ENCODE peak calls at places on chromosomes 13 and 19, in seven cellular contexts. J is AG10803, G is fibroblast of the aortic adventitia, S is uterus, D is lung, Y is mesendoderm, H is fibroblast of mammary gland. V is an unnamed sample.

GRCh38 chr13:31394491-31394890 is 194.7 kb downstream of the B3GLCT start:
- DNase-seq in J (peak; percentile 22), G (no peak), S (no peak), D (no peak), Y (no peak), H (no peak), V (no peak)

GRCh38 chr13:29452773-29453574 is 142.5 kb downstream of the SLC7A1 start:
- DNase-seq in J (peak; percentile 79), G (peak; percentile 54), S (no peak), D (no peak), Y (no peak), H (peak; percentile 28), V (no peak)

GRCh38 chr13:46795321-46795720 is 1.6 kb downstream of the ESD start:
- DNase-seq in J (no peak), G (no peak), S (no peak), D (no peak), Y (peak; percentile 36), H (peak; percentile 32), V (no peak)

GRCh38 chr13:33262554-33262953 is 23.0 kb downstream of the STARD13 start:
- DNase-seq in J (no peak), G (no peak), S (no peak), D (no peak), Y (no peak), H (no peak), V (no peak)

GRCh38 chr19:13234518-13234917 is 84.3 kb downstream of the IER2 start:
- DNase-seq in J (peak; percentile 24), G (peak; percentile 31), S (peak; percentile 24), D (peak; percentile 35), Y (peak; percentile 81), H (peak; percentile 27), V (no peak)

GRCh38 chr19:29211562-29212416 is 1.2 kb downstream of the UQCRFS1 start:
- DNase-seq in J (peak; percentile 15), G (peak; percentile 25), S (no peak), D (peak; percentile 26), Y (peak; percentile 33), H (peak; percentile 50), V (no peak)

GRCh38 chr19:43826787-43827754 is at the start of gene ZNF283:
- DNase-seq in J (peak; percentile 87), G (peak; percentile 88), S (peak; percentile 90), D (peak; percentile 90), Y (peak; percentile 97), H (peak; percentile 89), V (peak; percentile 92)

GRCh38 chr19:29772696-29773095 is 39.1 kb upstream of the CCNE1 start:
- DNase-seq in J (no peak), G (no peak), S (no peak), D (no peak), Y (no peak), H (no peak), V (no peak)

GRCh38 chr19:29216021-29216420 is 3.1 kb upstream of the UQCRFS1 start:
- DNase-seq in J (no peak), G (no peak), S (no peak), D (no peak), Y (peak; percentile 66), H (no peak), V (no peak)

GRCh38 chr13:60397693-60398437 is 845 bp downstream of the TDRD3 start:
- DNase-seq in J (peak; percentile 72), G (peak; percentile 66), S (peak; percentile 49), D (peak; percentile 58), Y (peak; percentile 81), H (peak; percentile 63), V (peak; percentile 53)

GRCh38 chr19:56162258-56162657 is 13.6 kb upstream of the GALP start:
- DNase-seq in J (no peak), G (no peak), S (no peak), D (no peak), Y (no peak), H (no peak), V (no peak)

GRCh38 chr13:95607363-95607762 is 37.1 kb downstream of the DZIP1 start:
- DNase-seq in J (no peak), G (peak; percentile 73), S (no peak), D (no peak), Y (no peak), H (peak; percentile 83), V (no peak)

GRCh38 chr13:42181381-42181953 is 90.5 kb upstream of the AKAP11 start:
- DNase-seq in J (peak; percentile 4), G (peak; percentile 16), S (no peak), D (no peak), Y (no peak), H (peak; percentile 15), V (no peak)

GRCh38 chr19:45498411-45499195 is at the start of gene PPM1N:
- DNase-seq in J (peak; percentile 19), G (no peak), S (no peak), D (no peak), Y (peak; percentile 67), H (no peak), V (no peak)

GRCh38 chr19:35856001-35856400 is 710 bp upstream of the KIRREL2 start:
- DNase-seq in J (no peak), G (no peak), S (no peak), D (no peak), Y (no peak), H (no peak), V (no peak)

GRCh38 chr13:36344886-36345437 is 1.2 kb downstream of the SPART start:
- DNase-seq in J (no peak), G (peak; percentile 41), S (no peak), D (no peak), Y (no peak), H (peak; percentile 38), V (peak; percentile 18)

GRCh38 chr19:49873149-49873521 is 4.0 kb downstream of the AKT1S1 start:
- DNase-seq in J (no peak), G (no peak), S (no peak), D (no peak), Y (no peak), H (no peak), V (peak; percentile 46)

GRCh38 chr19:49873834-49874233 is 3.3 kb downstream of the AKT1S1 start:
- DNase-seq in J (no peak), G (no peak), S (no peak), D (no peak), Y (no peak), H (no peak), V (peak; percentile 32)

GRCh38 chr19:49875801-49876421 is 1.2 kb downstream of the AKT1S1 start:
- DNase-seq in J (peak; percentile 27), G (peak; percentile 49), S (peak; percentile 78), D (peak; percentile 74), Y (peak; percentile 67), H (no peak), V (peak; percentile 83)

GRCh38 chr19:49875177-49875576 is 2.0 kb downstream of the AKT1S1 start:
- DNase-seq in J (no peak), G (no peak), S (no peak), D (no peak), Y (no peak), H (no peak), V (no peak)

GRCh38 chr19:49874503-49875157 is 2.5 kb downstream of the AKT1S1 start:
- DNase-seq in J (no peak), G (no peak), S (no peak), D (no peak), Y (no peak), H (no peak), V (peak; percentile 39)
- H3K4me3 ChIP-seq in J (peak overlapping the region; percentile 100), G (peak overlapping the region; percentile 22), S (no peak overlapping the region), D (no peak overlapping the region), Y (no peak overlapping the region), H (no peak overlapping the region), V (no peak overlapping the region)

GRCh38 chr13:23740002-23740401 is 149.2 kb downstream of the MIPEP start:
- DNase-seq in J (no peak), G (no peak), S (no peak), D (no peak), Y (no peak), H (no peak), V (no peak)

GRCh38 chr13:23731709-23732108 is 157.5 kb downstream of the MIPEP start:
- DNase-seq in J (no peak), G (no peak), S (no peak), D (no peak), Y (no peak), H (peak; percentile 30), V (no peak)

GRCh38 chr13:23736541-23736940 is 152.7 kb downstream of the MIPEP start:
- DNase-seq in J (no peak), G (no peak), S (no peak), D (no peak), Y (no peak), H (no peak), V (no peak)

GRCh38 chr13:23739597-23739996 is 149.6 kb downstream of the MIPEP start:
- DNase-seq in J (no peak), G (no peak), S (no peak), D (no peak), Y (no peak), H (no peak), V (no peak)

DNA sequence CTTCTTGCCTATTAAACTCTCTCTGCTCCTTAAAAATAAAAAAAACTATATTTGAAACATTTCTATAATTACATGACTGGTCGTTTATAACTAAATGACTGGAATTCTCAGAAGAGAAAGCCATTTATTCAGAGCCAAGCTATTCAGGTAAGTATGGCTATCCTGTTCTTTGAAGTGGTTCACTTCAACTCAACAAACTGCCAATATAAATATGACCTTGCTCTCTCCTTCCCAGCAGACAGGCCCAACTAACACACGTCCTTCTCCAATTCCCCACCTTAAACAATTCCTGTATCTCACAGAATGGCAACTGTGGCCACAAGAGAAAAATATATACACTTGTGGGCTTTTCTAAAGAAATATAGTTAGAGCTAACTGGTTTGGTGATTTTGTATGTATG is 153.9 kb downstream of the MIPEP start:
- DNase-seq in J (no peak), G (no peak), S (no peak), D (no peak), Y (no peak), H (no peak), V (no peak)
- H3K4me3 ChIP-seq in J (no peak overlapping the region), G (no peak overlapping the region), S (no peak overlapping the region), D (no peak overlapping the region), Y (no peak overlapping the region), H (no peak overlapping the region), V (no peak overlapping the region)

GRCh38 chr19:41784337-41785239 is 11.8 kb upstream of the CEACAM3 start:
- DNase-seq in J (no peak), G (no peak), S (no peak), D (no peak), Y (no peak), H (no peak), V (no peak)

DNA sequence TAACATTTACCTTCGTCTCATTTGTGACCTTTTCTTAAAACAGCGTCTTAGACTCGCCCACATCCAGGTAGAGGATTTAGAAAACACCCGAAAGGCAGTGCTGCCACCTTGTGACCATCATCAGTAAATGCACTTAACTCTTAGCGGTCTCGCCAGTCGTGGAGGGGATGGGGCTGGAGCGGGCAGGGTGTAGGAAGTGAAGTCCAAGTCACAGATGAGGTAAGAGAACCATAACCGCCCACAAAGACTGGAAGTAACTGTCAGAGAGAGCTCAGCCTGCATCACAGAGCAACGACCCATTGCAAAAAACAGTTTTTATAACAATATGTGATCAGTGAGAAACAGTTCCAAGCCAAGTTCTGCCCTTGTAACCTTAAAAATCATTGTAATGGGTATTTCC is 10.7 kb upstream of the CEACAM3 start:
- DNase-seq in J (peak; percentile 61), G (peak; percentile 72), S (peak; percentile 22), D (peak; percentile 79), Y (peak; percentile 87), H (peak; percentile 75), V (no peak)
- H3K4me3 ChIP-seq in J (no peak overlapping the region), G (no peak overlapping the region), S (no peak overlapping the region), D (no peak overlapping the region), Y (no peak overlapping the region), H (no peak overlapping the region), V (no peak overlapping the region)

DNA sequence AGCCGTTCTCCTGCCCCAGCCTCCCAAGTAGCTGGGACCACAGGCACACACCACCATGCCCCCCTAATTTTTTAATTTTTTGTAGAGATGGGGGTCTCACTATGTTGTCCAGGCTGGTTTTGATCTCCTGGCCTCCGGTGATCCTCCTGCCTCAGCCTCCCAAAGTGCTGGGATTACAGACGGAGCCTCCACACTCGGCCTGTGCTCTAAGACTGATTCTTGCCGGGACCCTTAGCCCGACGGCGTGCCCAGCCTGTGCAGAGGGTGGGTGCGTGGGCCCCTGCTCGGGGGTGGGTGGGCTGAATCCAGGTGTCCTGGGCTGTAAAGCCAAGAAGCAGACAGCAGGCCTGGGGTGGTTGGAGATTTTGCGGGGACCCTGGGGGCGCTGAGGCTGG is 64.3 kb downstream of the GADD45B start:
- DNase-seq in J (no peak), G (no peak), S (no peak), D (no peak), Y (no peak), H (no peak), V (no peak)
- H3K4me3 ChIP-seq in J (peak overlapping the region; percentile 43), G (no peak overlapping the region), S (no peak overlapping the region), D (no peak overlapping the region), Y (no peak overlapping the region), H (no peak overlapping the region), V (peak overlapping the region; percentile 25)

V was measured in ovary.